ENCODE peak calls at places on chromosomes 5 and 9, in nine cellular contexts. One of them, this sample, is unnamed.

GRCh38 chr9:1086517-1086916 is 36.4 kb downstream of the DMRT2 start:
- DNase-seq in aorta: no peak
- DNase-seq in CD4-positive, alpha-beta memory T cell: no peak
- DNase-seq in mesendoderm: no peak
- DNase-seq in stomach: no peak
- DNase-seq in DND-41: no peak
- DNase-seq in A549: no peak
- DNase-seq in Karpas-422: no peak
- DNase-seq in GM23338: no peak
- DNase-seq in this sample: no peak

GRCh38 chr9:133882849-133883248 is 109.3 kb downstream of the VAV2 start:
- DNase-seq in aorta: no peak
- DNase-seq in CD4-positive, alpha-beta memory T cell: no peak
- DNase-seq in mesendoderm: no peak
- DNase-seq in stomach: no peak
- DNase-seq in DND-41: no peak
- DNase-seq in A549: no peak
- DNase-seq in Karpas-422: no peak
- DNase-seq in GM23338: no peak
- DNase-seq in this sample: no peak

GRCh38 chr9:20043461-20043860 is 254.6 kb upstream of the SLC24A2 start:
- DNase-seq in aorta: no peak
- DNase-seq in CD4-positive, alpha-beta memory T cell: no peak
- DNase-seq in mesendoderm: no peak
- DNase-seq in stomach: no peak
- DNase-seq in DND-41: peak; percentile 20
- DNase-seq in A549: no peak
- DNase-seq in Karpas-422: no peak
- DNase-seq in GM23338: no peak
- DNase-seq in this sample: no peak

GRCh38 chr5:139482050-139482889 is at the start of gene STING1:
- DNase-seq in aorta: peak; percentile 91
- DNase-seq in CD4-positive, alpha-beta memory T cell: peak; percentile 78
- DNase-seq in mesendoderm: no peak
- DNase-seq in stomach: peak; percentile 85
- DNase-seq in DND-41: peak; percentile 91
- DNase-seq in A549: no peak
- DNase-seq in Karpas-422: no peak
- DNase-seq in GM23338: no peak
- DNase-seq in this sample: no peak

GRCh38 chr5:66814146-66814991 is 218.2 kb downstream of the MAST4 start:
- DNase-seq in aorta: no peak
- DNase-seq in CD4-positive, alpha-beta memory T cell: peak; percentile 42
- DNase-seq in mesendoderm: peak; percentile 65
- DNase-seq in stomach: no peak
- DNase-seq in DND-41: peak; percentile 65
- DNase-seq in A549: peak; percentile 66
- DNase-seq in Karpas-422: peak; percentile 89
- DNase-seq in GM23338: peak; percentile 77
- DNase-seq in this sample: no peak

GRCh38 chr9:111728617-111729366 is 65.9 kb downstream of the SHOC1 start:
- DNase-seq in aorta: no peak
- DNase-seq in CD4-positive, alpha-beta memory T cell: no peak
- DNase-seq in mesendoderm: no peak
- DNase-seq in stomach: no peak
- DNase-seq in DND-41: no peak
- DNase-seq in A549: peak; percentile 88
- DNase-seq in Karpas-422: peak; percentile 31
- DNase-seq in GM23338: no peak
- DNase-seq in this sample: no peak

GRCh38 chr9:138122201-138122600 is 244.6 kb downstream of the CACNA1B start:
- DNase-seq in aorta: no peak
- DNase-seq in CD4-positive, alpha-beta memory T cell: no peak
- DNase-seq in mesendoderm: no peak
- DNase-seq in stomach: no peak
- DNase-seq in DND-41: no peak
- DNase-seq in A549: no peak
- DNase-seq in Karpas-422: peak; percentile 4
- DNase-seq in GM23338: no peak
- DNase-seq in this sample: no peak

GRCh38 chr9:75071530-75072122 is 16.3 kb downstream of the NMRK1 start:
- DNase-seq in aorta: no peak
- DNase-seq in CD4-positive, alpha-beta memory T cell: peak; percentile 35
- DNase-seq in mesendoderm: peak; percentile 37
- DNase-seq in stomach: peak; percentile 70
- DNase-seq in DND-41: no peak
- DNase-seq in A549: no peak
- DNase-seq in Karpas-422: peak; percentile 46
- DNase-seq in GM23338: no peak
- DNase-seq in this sample: no peak

GRCh38 chr5:150584561-150585335 is 55.7 kb upstream of the SYNPO start:
- DNase-seq in aorta: peak; percentile 41
- DNase-seq in CD4-positive, alpha-beta memory T cell: no peak
- DNase-seq in mesendoderm: no peak
- DNase-seq in stomach: no peak
- DNase-seq in DND-41: no peak
- DNase-seq in A549: no peak
- DNase-seq in Karpas-422: no peak
- DNase-seq in GM23338: no peak
- DNase-seq in this sample: no peak

GRCh38 chr9:115328677-115329076 is 210.7 kb upstream of the TNC start:
- DNase-seq in aorta: no peak
- DNase-seq in CD4-positive, alpha-beta memory T cell: no peak
- DNase-seq in mesendoderm: no peak
- DNase-seq in stomach: no peak
- DNase-seq in DND-41: no peak
- DNase-seq in A549: no peak
- DNase-seq in Karpas-422: no peak
- DNase-seq in GM23338: no peak
- DNase-seq in this sample: no peak

GRCh38 chr5:172800088-172800551 is 29.1 kb upstream of the DUSP1 start:
- DNase-seq in aorta: no peak
- DNase-seq in CD4-positive, alpha-beta memory T cell: no peak
- DNase-seq in mesendoderm: no peak
- DNase-seq in stomach: peak; percentile 58
- DNase-seq in DND-41: no peak
- DNase-seq in A549: peak; percentile 72
- DNase-seq in Karpas-422: no peak
- DNase-seq in GM23338: no peak
- DNase-seq in this sample: no peak

GRCh38 chr5:148635321-148636083 is 18.8 kb downstream of the HTR4 start:
- DNase-seq in aorta: no peak
- DNase-seq in CD4-positive, alpha-beta memory T cell: no peak
- DNase-seq in mesendoderm: no peak
- DNase-seq in stomach: no peak
- DNase-seq in DND-41: no peak
- DNase-seq in A549: no peak
- DNase-seq in Karpas-422: no peak
- DNase-seq in GM23338: no peak
- DNase-seq in this sample: no peak

GRCh38 chr5:177086918-177087706 is 397 bp downstream of the FGFR4 start:
- DNase-seq in aorta: no peak
- DNase-seq in CD4-positive, alpha-beta memory T cell: peak; percentile 67
- DNase-seq in mesendoderm: peak; percentile 87
- DNase-seq in stomach: peak; percentile 70
- DNase-seq in DND-41: no peak
- DNase-seq in A549: peak; percentile 90
- DNase-seq in Karpas-422: peak; percentile 85
- DNase-seq in GM23338: peak; percentile 83
- DNase-seq in this sample: peak; percentile 58

GRCh38 chr5:174145821-174146220 is 100.3 kb downstream of the NSG2 start:
- DNase-seq in aorta: no peak
- DNase-seq in CD4-positive, alpha-beta memory T cell: no peak
- DNase-seq in mesendoderm: peak; percentile 83
- DNase-seq in stomach: no peak
- DNase-seq in DND-41: no peak
- DNase-seq in A549: peak; percentile 24
- DNase-seq in Karpas-422: no peak
- DNase-seq in GM23338: peak; percentile 70
- DNase-seq in this sample: peak; percentile 9

DNA sequence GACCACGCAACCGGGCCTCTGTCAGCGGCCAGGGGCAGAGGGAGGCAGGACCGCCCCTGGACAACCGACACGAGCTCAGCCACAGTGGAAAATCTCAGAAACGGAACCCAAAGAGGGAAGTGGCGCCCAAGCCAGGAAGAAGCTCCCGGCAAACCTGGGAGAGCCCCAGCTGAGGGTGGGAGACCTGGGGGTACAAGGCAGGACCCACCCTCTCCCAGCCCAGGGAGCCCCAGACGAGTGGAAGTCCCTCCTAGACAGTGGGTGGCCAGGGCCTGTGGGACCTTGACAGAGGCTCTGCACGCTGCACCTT is 3.0 kb downstream of the SLC12A7 start:
- DNase-seq in aorta: no peak
- DNase-seq in CD4-positive, alpha-beta memory T cell: no peak
- DNase-seq in mesendoderm: no peak
- DNase-seq in stomach: no peak
- DNase-seq in DND-41: no peak
- DNase-seq in A549: no peak
- DNase-seq in Karpas-422: no peak
- DNase-seq in GM23338: no peak
- DNase-seq in this sample: no peak
- H3K4me1 ChIP-seq in aorta: no peaks in the 10 kb centered on the region
- H3K4me1 ChIP-seq in CD4-positive, alpha-beta memory T cell: peaks cover 71% of the 10 kb centered on the region
- H3K4me1 ChIP-seq in mesendoderm: no peaks in the 10 kb centered on the region
- H3K4me1 ChIP-seq in stomach: peaks cover 89% of the 10 kb centered on the region
- H3K4me1 ChIP-seq in DND-41: peaks cover 16% of the 10 kb centered on the region
- H3K4me1 ChIP-seq in A549: peaks cover 56% of the 10 kb centered on the region
- H3K4me1 ChIP-seq in Karpas-422: no peaks in the 10 kb centered on the region
- H3K4me1 ChIP-seq in GM23338: peaks cover 14% of the 10 kb centered on the region
- H3K4me1 ChIP-seq in this sample: peaks cover 22% of the 10 kb centered on the region

GRCh38 chr9:121649476-121650219 is 1.8 kb upstream of the DAB2IP start:
- DNase-seq in aorta: no peak
- DNase-seq in CD4-positive, alpha-beta memory T cell: no peak
- DNase-seq in mesendoderm: peak; percentile 50
- DNase-seq in stomach: no peak
- DNase-seq in DND-41: no peak
- DNase-seq in A549: no peak
- DNase-seq in Karpas-422: no peak
- DNase-seq in GM23338: peak; percentile 27
- DNase-seq in this sample: no peak
- H3K4me3 ChIP-seq in aorta: no peak overlapping the region
- H3K4me3 ChIP-seq in CD4-positive, alpha-beta memory T cell: no peak overlapping the region
- H3K4me3 ChIP-seq in mesendoderm: no peak overlapping the region
- H3K4me3 ChIP-seq in stomach: no peak overlapping the region
- H3K4me3 ChIP-seq in DND-41: no peak overlapping the region
- H3K4me3 ChIP-seq in A549: peak overlapping the region; percentile 88
- H3K4me3 ChIP-seq in Karpas-422: no peak overlapping the region
- H3K4me3 ChIP-seq in GM23338: peak overlapping the region; percentile 81
- H3K4me3 ChIP-seq in this sample: no peak overlapping the region

DNA sequence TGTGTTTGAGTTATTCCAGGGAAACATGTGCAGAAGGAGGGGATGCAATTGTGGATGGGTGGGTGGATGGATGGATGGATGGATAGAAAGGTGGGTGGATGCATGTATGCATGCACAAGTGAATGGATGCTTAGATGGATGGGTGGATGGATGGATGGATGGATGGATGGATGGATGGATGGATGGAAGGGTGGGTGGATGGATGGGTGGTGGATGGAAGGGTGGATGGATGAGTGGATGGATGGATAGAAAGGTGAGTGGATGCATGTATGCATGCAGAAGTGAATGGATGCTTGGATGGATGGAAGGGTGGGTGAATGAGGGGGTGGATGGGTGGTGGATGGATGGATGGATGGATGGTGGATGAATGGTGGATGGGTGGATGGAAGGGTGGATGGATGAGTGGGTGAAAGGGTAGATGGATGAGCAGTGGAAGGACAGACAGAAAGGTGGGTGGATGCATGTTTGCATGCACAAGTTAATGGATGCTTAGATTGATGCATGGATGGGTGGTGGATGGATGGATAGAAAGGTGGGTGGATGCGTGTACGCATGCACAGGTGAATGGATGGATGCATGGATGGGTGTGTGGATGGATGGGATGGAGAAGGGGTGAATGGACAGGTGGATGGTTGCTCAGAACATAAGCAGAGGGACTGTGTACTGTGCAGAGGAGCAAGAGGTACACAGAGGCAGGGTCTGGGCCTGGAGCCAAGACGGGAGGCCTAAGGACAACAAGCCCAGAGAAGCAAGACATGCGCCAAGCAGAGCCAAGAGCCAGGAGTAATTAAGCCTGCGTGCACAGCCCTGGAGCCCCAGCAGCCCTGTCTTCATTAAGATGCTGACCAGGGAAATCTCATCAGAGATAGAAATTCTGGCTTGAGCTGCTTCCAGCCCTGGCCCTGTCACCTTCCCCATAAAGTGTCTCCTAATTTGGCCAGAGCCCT is 84.6 kb upstream of the PPP1R26 start:
- DNase-seq in aorta: no peak
- DNase-seq in CD4-positive, alpha-beta memory T cell: no peak
- DNase-seq in mesendoderm: no peak
- DNase-seq in stomach: no peak
- DNase-seq in DND-41: no peak
- DNase-seq in A549: no peak
- DNase-seq in Karpas-422: no peak
- DNase-seq in GM23338: no peak
- DNase-seq in this sample: no peak
- H3K27ac ChIP-seq in aorta: no peak overlapping the region
- H3K27ac ChIP-seq in CD4-positive, alpha-beta memory T cell: no peak overlapping the region
- H3K27ac ChIP-seq in mesendoderm: no peak overlapping the region
- H3K27ac ChIP-seq in stomach: no peak overlapping the region
- H3K27ac ChIP-seq in DND-41: no peak overlapping the region
- H3K27ac ChIP-seq in A549: no peak overlapping the region
- H3K27ac ChIP-seq in Karpas-422: no peak overlapping the region
- H3K27ac ChIP-seq in GM23338: no peak overlapping the region
- H3K27ac ChIP-seq in this sample: no peak overlapping the region

GRCh38 chr9:123772374-123772773 is 157.6 kb downstream of the DENND1A start:
- DNase-seq in aorta: no peak
- DNase-seq in CD4-positive, alpha-beta memory T cell: no peak
- DNase-seq in mesendoderm: no peak
- DNase-seq in stomach: no peak
- DNase-seq in DND-41: no peak
- DNase-seq in A549: no peak
- DNase-seq in Karpas-422: peak; percentile 28
- DNase-seq in GM23338: no peak
- DNase-seq in this sample: no peak

GRCh38 chr9:123772967-123773366 is 157.0 kb downstream of the DENND1A start:
- DNase-seq in aorta: no peak
- DNase-seq in CD4-positive, alpha-beta memory T cell: no peak
- DNase-seq in mesendoderm: no peak
- DNase-seq in stomach: no peak
- DNase-seq in DND-41: no peak
- DNase-seq in A549: no peak
- DNase-seq in Karpas-422: peak; percentile 33
- DNase-seq in GM23338: no peak
- DNase-seq in this sample: no peak

GRCh38 chr9:123771690-123772089 is 158.2 kb downstream of the DENND1A start:
- DNase-seq in aorta: no peak
- DNase-seq in CD4-positive, alpha-beta memory T cell: no peak
- DNase-seq in mesendoderm: no peak
- DNase-seq in stomach: no peak
- DNase-seq in DND-41: no peak
- DNase-seq in A549: no peak
- DNase-seq in Karpas-422: no peak
- DNase-seq in GM23338: no peak
- DNase-seq in this sample: no peak

GRCh38 chr9:123775289-123775688 is 154.6 kb downstream of the DENND1A start:
- DNase-seq in aorta: no peak
- DNase-seq in CD4-positive, alpha-beta memory T cell: no peak
- DNase-seq in mesendoderm: no peak
- DNase-seq in stomach: no peak
- DNase-seq in DND-41: no peak
- DNase-seq in A549: no peak
- DNase-seq in Karpas-422: peak; percentile 35
- DNase-seq in GM23338: no peak
- DNase-seq in this sample: no peak

GRCh38 chr9:123773783-123774182 is 156.1 kb downstream of the DENND1A start:
- DNase-seq in aorta: no peak
- DNase-seq in CD4-positive, alpha-beta memory T cell: no peak
- DNase-seq in mesendoderm: no peak
- DNase-seq in stomach: no peak
- DNase-seq in DND-41: no peak
- DNase-seq in A549: no peak
- DNase-seq in Karpas-422: peak; percentile 31
- DNase-seq in GM23338: no peak
- DNase-seq in this sample: no peak
- H3K4me1 ChIP-seq in aorta: no peaks in the 10 kb centered on the region
- H3K4me1 ChIP-seq in CD4-positive, alpha-beta memory T cell: peaks cover 5% of the 10 kb centered on the region
- H3K4me1 ChIP-seq in mesendoderm: peaks cover 9% of the 10 kb centered on the region
- H3K4me1 ChIP-seq in stomach: no peaks in the 10 kb centered on the region
- H3K4me1 ChIP-seq in DND-41: no peaks in the 10 kb centered on the region
- H3K4me1 ChIP-seq in A549: no peaks in the 10 kb centered on the region
- H3K4me1 ChIP-seq in Karpas-422: peaks cover 16% of the 10 kb centered on the region
- H3K4me1 ChIP-seq in GM23338: peaks cover 21% of the 10 kb centered on the region
- H3K4me1 ChIP-seq in this sample: no peaks in the 10 kb centered on the region